ENCODE peak calls at places on chromosome 19, in five cellular contexts. One of them, this sample, is unnamed.

GRCh38 chr19:16199275-16199932 is 1.7 kb downstream of the AP1M1 start:
- DNase-seq in mucosa of gallbladder: peak; percentile 61
- DNase-seq in NCI-H1092: no peak
- DNase-seq in adrenal gland: no peak
- DNase-seq in MCF 10A: no peak
- DNase-seq in this sample: no peak

GRCh38 chr19:4304509-4305252 is at the start of gene FSD1:
- DNase-seq in mucosa of gallbladder: no peak
- DNase-seq in adrenal gland: no peak
- DNase-seq in NCI-H1092: peak; percentile 53
- DNase-seq in MCF 10A: no peak
- DNase-seq in this sample: peak; percentile 44

GRCh38 chr19:2059422-2060201 is 8.6 kb upstream of the MKNK2 start:
- DNase-seq in adrenal gland: peak; percentile 94
- DNase-seq in MCF 10A: peak; percentile 97
- DNase-seq in mucosa of gallbladder: peak; percentile 72
- DNase-seq in NCI-H1092: no peak
- DNase-seq in this sample: peak; percentile 94

GRCh38 chr19:8174706-8175105 is 25.3 kb upstream of the FBN3 start:
- DNase-seq in adrenal gland: no peak
- DNase-seq in mucosa of gallbladder: no peak
- DNase-seq in NCI-H1092: no peak
- DNase-seq in MCF 10A: peak; percentile 84
- DNase-seq in this sample: no peak

GRCh38 chr19:46927893-46928292 is 67.1 kb downstream of the ARHGAP35 start:
- DNase-seq in MCF 10A: no peak
- DNase-seq in NCI-H1092: no peak
- DNase-seq in mucosa of gallbladder: no peak
- DNase-seq in adrenal gland: no peak
- DNase-seq in this sample: no peak

GRCh38 chr19:43148233-43148632 is 38.1 kb downstream of the PSG5 start:
- DNase-seq in MCF 10A: peak; percentile 84
- DNase-seq in NCI-H1092: no peak
- DNase-seq in mucosa of gallbladder: no peak
- DNase-seq in adrenal gland: no peak
- DNase-seq in this sample: no peak

GRCh38 chr19:35963514-35963913 is 27.3 kb downstream of the LRFN3 start:
- DNase-seq in MCF 10A: peak; percentile 36
- DNase-seq in adrenal gland: peak; percentile 52
- DNase-seq in NCI-H1092: no peak
- DNase-seq in mucosa of gallbladder: peak; percentile 63
- DNase-seq in this sample: peak; percentile 41

GRCh38 chr19:38735257-38735686 is 9.0 kb downstream of the CAPN12 start:
- DNase-seq in adrenal gland: peak; percentile 36
- DNase-seq in NCI-H1092: no peak
- DNase-seq in MCF 10A: no peak
- DNase-seq in mucosa of gallbladder: no peak
- DNase-seq in this sample: peak; percentile 80

GRCh38 chr19:16608290-16608704 is 19.7 kb downstream of the MED26 start:
- DNase-seq in NCI-H1092: no peak
- DNase-seq in MCF 10A: peak; percentile 69
- DNase-seq in mucosa of gallbladder: peak; percentile 39
- DNase-seq in adrenal gland: peak; percentile 71
- DNase-seq in this sample: peak; percentile 60

GRCh38 chr19:49442793-49443365 is 1.6 kb upstream of the SLC17A7 start:
- DNase-seq in MCF 10A: peak; percentile 93
- DNase-seq in mucosa of gallbladder: peak; percentile 85
- DNase-seq in adrenal gland: peak; percentile 95
- DNase-seq in NCI-H1092: no peak
- DNase-seq in this sample: peak; percentile 96

GRCh38 chr19:34669305-34669704 is 7.7 kb downstream of the SCGB2B2 start:
- DNase-seq in NCI-H1092: no peak
- DNase-seq in adrenal gland: no peak
- DNase-seq in MCF 10A: no peak
- DNase-seq in mucosa of gallbladder: no peak
- DNase-seq in this sample: no peak

GRCh38 chr19:18090545-18091216 is 3.9 kb upstream of the IL12RB1 start:
- DNase-seq in mucosa of gallbladder: no peak
- DNase-seq in adrenal gland: no peak
- DNase-seq in NCI-H1092: no peak
- DNase-seq in MCF 10A: no peak
- DNase-seq in this sample: no peak

GRCh38 chr19:18479964-18480723 is 41.7 kb downstream of the ELL start:
- DNase-seq in MCF 10A: peak; percentile 86
- DNase-seq in adrenal gland: peak; percentile 88
- DNase-seq in mucosa of gallbladder: peak; percentile 44
- DNase-seq in NCI-H1092: peak; percentile 67
- DNase-seq in this sample: peak; percentile 43

GRCh38 chr19:48752511-48753365 is at the start of gene FUT1:
- DNase-seq in adrenal gland: peak; percentile 60
- DNase-seq in MCF 10A: peak; percentile 91
- DNase-seq in NCI-H1092: peak; percentile 27
- DNase-seq in mucosa of gallbladder: peak; percentile 41
- DNase-seq in this sample: peak; percentile 63

GRCh38 chr19:2969104-2969504 is 8.3 kb upstream of the TLE6 start:
- DNase-seq in adrenal gland: peak; percentile 68
- DNase-seq in NCI-H1092: peak; percentile 95
- DNase-seq in mucosa of gallbladder: peak; percentile 59
- DNase-seq in MCF 10A: no peak
- DNase-seq in this sample: no peak

GRCh38 chr19:55360902-55361301 is 2.2 kb downstream of the GARIN5B start:
- DNase-seq in adrenal gland: no peak
- DNase-seq in NCI-H1092: no peak
- DNase-seq in mucosa of gallbladder: no peak
- DNase-seq in MCF 10A: no peak
- DNase-seq in this sample: no peak

GRCh38 chr19:16012552-16012951 is 63.7 kb upstream of the TPM4 start:
- DNase-seq in MCF 10A: no peak
- DNase-seq in NCI-H1092: no peak
- DNase-seq in adrenal gland: no peak
- DNase-seq in mucosa of gallbladder: no peak
- DNase-seq in this sample: no peak

GRCh38 chr19:10231624-10232228 is 595 bp upstream of the S1PR2 start:
- DNase-seq in NCI-H1092: no peak
- DNase-seq in adrenal gland: no peak
- DNase-seq in MCF 10A: no peak
- DNase-seq in mucosa of gallbladder: no peak
- DNase-seq in this sample: no peak

GRCh38 chr19:42313096-42313839 is at the start of gene TMEM145:
- DNase-seq in MCF 10A: peak; percentile 34
- DNase-seq in NCI-H1092: peak; percentile 37
- DNase-seq in mucosa of gallbladder: no peak
- DNase-seq in adrenal gland: peak; percentile 68
- DNase-seq in this sample: no peak

GRCh38 chr19:7981199-7981598 is 24.2 kb downstream of the ELAVL1 start:
- DNase-seq in MCF 10A: no peak
- DNase-seq in mucosa of gallbladder: no peak
- DNase-seq in adrenal gland: no peak
- DNase-seq in NCI-H1092: no peak
- DNase-seq in this sample: no peak

GRCh38 chr19:5128251-5128931 is 159.5 kb downstream of the KDM4B start:
- DNase-seq in adrenal gland: peak; percentile 86
- DNase-seq in NCI-H1092: no peak
- DNase-seq in MCF 10A: no peak
- DNase-seq in mucosa of gallbladder: peak; percentile 57
- DNase-seq in this sample: no peak

GRCh38 chr19:11200015-11200574 is 2.8 kb upstream of the KANK2 start:
- DNase-seq in MCF 10A: no peak
- DNase-seq in NCI-H1092: no peak
- DNase-seq in adrenal gland: no peak
- DNase-seq in mucosa of gallbladder: no peak
- DNase-seq in this sample: no peak

GRCh38 chr19:1076951-1077350 is 10.0 kb downstream of the ARHGAP45 start:
- DNase-seq in MCF 10A: peak; percentile 79
- DNase-seq in mucosa of gallbladder: peak; percentile 75
- DNase-seq in adrenal gland: no peak
- DNase-seq in NCI-H1092: no peak
- DNase-seq in this sample: peak; percentile 85

This sample was measured in left colon.